ENCODE peak calls at places on chromosomes 5 and 9, in eight cellular contexts. One of them, this sample, is unnamed.
A peak's percentile ranks its signal among the peaks of the same experiment; 100 is the strongest.

GRCh38 chr9:34576943-34577634 is 12.4 kb downstream of the CNTFR start:
- DNase-seq in cardiac muscle cell: peak; percentile 92
- DNase-seq in gastrocnemius medialis: no peak
- DNase-seq in SJSA1: no peak
- DNase-seq in PC-3: no peak
- DNase-seq in H1: no peak
- DNase-seq in AG04450: no peak
- DNase-seq in WERI-Rb-1: peak; percentile 77
- DNase-seq in this sample: no peak

GRCh38 chr5:36721664-36722063 is 115.3 kb downstream of the SLC1A3 start:
- DNase-seq in cardiac muscle cell: no peak
- DNase-seq in gastrocnemius medialis: no peak
- DNase-seq in SJSA1: no peak
- DNase-seq in PC-3: no peak
- DNase-seq in H1: no peak
- DNase-seq in AG04450: no peak
- DNase-seq in WERI-Rb-1: no peak
- DNase-seq in this sample: no peak

GRCh38 chr9:107221321-107221720 is 61.8 kb upstream of the RAD23B start:
- DNase-seq in cardiac muscle cell: no peak
- DNase-seq in gastrocnemius medialis: no peak
- DNase-seq in SJSA1: no peak
- DNase-seq in PC-3: no peak
- DNase-seq in H1: no peak
- DNase-seq in AG04450: no peak
- DNase-seq in WERI-Rb-1: no peak
- DNase-seq in this sample: no peak

GRCh38 chr5:77129386-77129785 is 42.3 kb upstream of the ZBED3 start:
- DNase-seq in cardiac muscle cell: peak; percentile 51
- DNase-seq in gastrocnemius medialis: no peak
- DNase-seq in SJSA1: no peak
- DNase-seq in PC-3: peak; percentile 54
- DNase-seq in H1: no peak
- DNase-seq in AG04450: no peak
- DNase-seq in WERI-Rb-1: peak; percentile 61
- DNase-seq in this sample: peak; percentile 48

GRCh38 chr5:37111426-37112382 is 137.5 kb downstream of the CPLANE1 start:
- DNase-seq in cardiac muscle cell: no peak
- DNase-seq in gastrocnemius medialis: no peak
- DNase-seq in SJSA1: no peak
- DNase-seq in PC-3: no peak
- DNase-seq in H1: no peak
- DNase-seq in AG04450: no peak
- DNase-seq in WERI-Rb-1: no peak
- DNase-seq in this sample: no peak

GRCh38 chr5:152405145-152405544 is at the start of gene NMUR2:
- DNase-seq in cardiac muscle cell: peak; percentile 64
- DNase-seq in gastrocnemius medialis: no peak
- DNase-seq in SJSA1: no peak
- DNase-seq in PC-3: no peak
- DNase-seq in H1: peak; percentile 31
- DNase-seq in AG04450: no peak
- DNase-seq in WERI-Rb-1: peak; percentile 27
- DNase-seq in this sample: peak; percentile 28

GRCh38 chr9:7570107-7570720 is 229.4 kb downstream of the DMAC1 start:
- DNase-seq in cardiac muscle cell: peak; percentile 71
- DNase-seq in gastrocnemius medialis: no peak
- DNase-seq in SJSA1: no peak
- DNase-seq in PC-3: peak; percentile 61
- DNase-seq in H1: no peak
- DNase-seq in AG04450: no peak
- DNase-seq in WERI-Rb-1: peak; percentile 74
- DNase-seq in this sample: peak; percentile 4

GRCh38 chr5:156094001-156094400 is 233.0 kb upstream of the SGCD start:
- DNase-seq in cardiac muscle cell: peak; percentile 23
- DNase-seq in gastrocnemius medialis: no peak
- DNase-seq in SJSA1: no peak
- DNase-seq in PC-3: no peak
- DNase-seq in H1: peak; percentile 10
- DNase-seq in AG04450: no peak
- DNase-seq in WERI-Rb-1: no peak
- DNase-seq in this sample: no peak

GRCh38 chr9:130834371-130835311 is at the start of gene ABL1:
- DNase-seq in cardiac muscle cell: peak; percentile 82
- DNase-seq in gastrocnemius medialis: peak; percentile 48
- DNase-seq in SJSA1: peak; percentile 79
- DNase-seq in PC-3: peak; percentile 61
- DNase-seq in H1: no peak
- DNase-seq in AG04450: no peak
- DNase-seq in WERI-Rb-1: peak; percentile 84
- DNase-seq in this sample: peak; percentile 96

GRCh38 chr9:21836437-21837161 is 34.2 kb downstream of the MTAP start:
- DNase-seq in cardiac muscle cell: no peak
- DNase-seq in gastrocnemius medialis: peak; percentile 25
- DNase-seq in SJSA1: peak; percentile 59
- DNase-seq in PC-3: peak; percentile 97
- DNase-seq in H1: no peak
- DNase-seq in AG04450: peak; percentile 95
- DNase-seq in WERI-Rb-1: no peak
- DNase-seq in this sample: peak; percentile 100

GRCh38 chr5:56851258-56851941 is 36.1 kb downstream of the MAP3K1 start:
- DNase-seq in cardiac muscle cell: no peak
- DNase-seq in gastrocnemius medialis: no peak
- DNase-seq in SJSA1: no peak
- DNase-seq in PC-3: no peak
- DNase-seq in H1: no peak
- DNase-seq in AG04450: no peak
- DNase-seq in WERI-Rb-1: no peak
- DNase-seq in this sample: no peak

GRCh38 chr5:146580237-146580636 is 64.2 kb upstream of the GPR151 start:
- DNase-seq in cardiac muscle cell: no peak
- DNase-seq in gastrocnemius medialis: no peak
- DNase-seq in SJSA1: no peak
- DNase-seq in PC-3: no peak
- DNase-seq in H1: no peak
- DNase-seq in AG04450: no peak
- DNase-seq in WERI-Rb-1: no peak
- DNase-seq in this sample: no peak

GRCh38 chr9:94761506-94761905 is 35.0 kb downstream of the AOPEP start:
- DNase-seq in cardiac muscle cell: no peak
- DNase-seq in gastrocnemius medialis: no peak
- DNase-seq in SJSA1: no peak
- DNase-seq in PC-3: no peak
- DNase-seq in H1: no peak
- DNase-seq in AG04450: no peak
- DNase-seq in WERI-Rb-1: no peak
- DNase-seq in this sample: no peak

GRCh38 chr5:138999674-139000073 is 124.5 kb upstream of the LRRTM2 start:
- DNase-seq in cardiac muscle cell: no peak
- DNase-seq in gastrocnemius medialis: no peak
- DNase-seq in SJSA1: peak; percentile 8
- DNase-seq in PC-3: no peak
- DNase-seq in H1: no peak
- DNase-seq in AG04450: no peak
- DNase-seq in WERI-Rb-1: no peak
- DNase-seq in this sample: no peak

GRCh38 chr5:2124434-2124833 is 241.7 kb upstream of the IRX4 start:
- DNase-seq in cardiac muscle cell: no peak
- DNase-seq in gastrocnemius medialis: no peak
- DNase-seq in SJSA1: no peak
- DNase-seq in PC-3: no peak
- DNase-seq in H1: no peak
- DNase-seq in AG04450: no peak
- DNase-seq in WERI-Rb-1: no peak
- DNase-seq in this sample: no peak

GRCh38 chr9:126734877-126735276 is 70.0 kb upstream of the ZBTB43 start:
- DNase-seq in cardiac muscle cell: no peak
- DNase-seq in gastrocnemius medialis: no peak
- DNase-seq in SJSA1: no peak
- DNase-seq in PC-3: no peak
- DNase-seq in H1: no peak
- DNase-seq in AG04450: no peak
- DNase-seq in WERI-Rb-1: no peak
- DNase-seq in this sample: no peak
- H3K9me3 ChIP-seq in cardiac muscle cell: no peaks in the 10 kb centered on the region
- H3K9me3 ChIP-seq in gastrocnemius medialis: peaks cover 7% of the 10 kb centered on the region
- H3K9me3 ChIP-seq in SJSA1: no peaks in the 10 kb centered on the region
- H3K9me3 ChIP-seq in PC-3: peaks cover 5% of the 10 kb centered on the region
- H3K9me3 ChIP-seq in H1: peaks cover 3% of the 10 kb centered on the region
- H3K9me3 ChIP-seq in AG04450: peaks cover 3% of the 10 kb centered on the region
- H3K9me3 ChIP-seq in WERI-Rb-1: peaks cover 12% of the 10 kb centered on the region
- H3K9me3 ChIP-seq in this sample: peaks cover 14% of the 10 kb centered on the region

GRCh38 chr9:132879443-132880310 is 979 bp downstream of the SPACA9 start:
- DNase-seq in cardiac muscle cell: no peak
- DNase-seq in gastrocnemius medialis: no peak
- DNase-seq in SJSA1: no peak
- DNase-seq in PC-3: no peak
- DNase-seq in H1: no peak
- DNase-seq in AG04450: no peak
- DNase-seq in WERI-Rb-1: no peak
- DNase-seq in this sample: no peak
- H3K4me3 ChIP-seq in cardiac muscle cell: peak overlapping the region; percentile 69
- H3K4me3 ChIP-seq in gastrocnemius medialis: no peak overlapping the region
- H3K4me3 ChIP-seq in SJSA1: no peak overlapping the region
- H3K4me3 ChIP-seq in PC-3: no peak overlapping the region
- H3K4me3 ChIP-seq in H1: no peak overlapping the region
- H3K4me3 ChIP-seq in AG04450: peak overlapping the region; percentile 90
- H3K4me3 ChIP-seq in WERI-Rb-1: no peak overlapping the region
- H3K4me3 ChIP-seq in this sample: no peak overlapping the region

DNA sequence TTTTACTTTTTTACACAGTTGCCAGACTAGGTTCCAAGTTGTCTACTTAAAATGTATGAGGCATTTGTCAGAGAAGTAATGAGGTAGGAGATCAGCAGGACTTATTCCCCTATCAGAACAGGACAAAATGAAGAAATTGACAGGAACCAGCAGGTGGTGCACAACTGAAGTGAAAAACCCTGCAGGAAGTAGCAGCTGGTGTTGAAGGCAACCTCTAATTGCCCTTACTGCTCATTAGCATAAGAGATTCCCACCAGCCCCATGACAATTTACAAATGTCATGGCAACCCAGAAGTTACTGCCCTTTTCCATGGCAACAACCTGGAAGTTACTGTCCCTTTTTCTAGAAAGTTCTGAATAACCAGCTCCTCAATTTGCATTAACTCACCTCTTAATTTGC is 5.4 kb downstream of the PCDHB15 start:
- DNase-seq in cardiac muscle cell: no peak
- DNase-seq in gastrocnemius medialis: no peak
- DNase-seq in SJSA1: no peak
- DNase-seq in PC-3: no peak
- DNase-seq in H1: no peak
- DNase-seq in AG04450: no peak
- DNase-seq in WERI-Rb-1: no peak
- DNase-seq in this sample: no peak
- H3K9me3 ChIP-seq in cardiac muscle cell: peaks cover 6% of the 10 kb centered on the region
- H3K9me3 ChIP-seq in gastrocnemius medialis: peaks cover 52% of the 10 kb centered on the region
- H3K9me3 ChIP-seq in SJSA1: peaks cover 32% of the 10 kb centered on the region
- H3K9me3 ChIP-seq in PC-3: peaks cover 15% of the 10 kb centered on the region
- H3K9me3 ChIP-seq in H1: peaks cover 80% of the 10 kb centered on the region
- H3K9me3 ChIP-seq in AG04450: peaks cover 27% of the 10 kb centered on the region
- H3K9me3 ChIP-seq in WERI-Rb-1: peaks cover 2% of the 10 kb centered on the region
- H3K9me3 ChIP-seq in this sample: peaks cover 14% of the 10 kb centered on the region

GRCh38 chr5:88671808-88672499 is 211.0 kb downstream of the MEF2C start:
- DNase-seq in cardiac muscle cell: no peak
- DNase-seq in gastrocnemius medialis: no peak
- DNase-seq in SJSA1: no peak
- DNase-seq in PC-3: no peak
- DNase-seq in H1: no peak
- DNase-seq in AG04450: no peak
- DNase-seq in WERI-Rb-1: no peak
- DNase-seq in this sample: peak; percentile 48
- H3K4me3 ChIP-seq in cardiac muscle cell: no peak overlapping the region
- H3K4me3 ChIP-seq in gastrocnemius medialis: no peak overlapping the region
- H3K4me3 ChIP-seq in SJSA1: no peak overlapping the region
- H3K4me3 ChIP-seq in PC-3: no peak overlapping the region
- H3K4me3 ChIP-seq in H1: peak overlapping the region; percentile 19
- H3K4me3 ChIP-seq in AG04450: no peak overlapping the region
- H3K4me3 ChIP-seq in WERI-Rb-1: no peak overlapping the region
- H3K4me3 ChIP-seq in this sample: peak overlapping the region; percentile 69

DNA sequence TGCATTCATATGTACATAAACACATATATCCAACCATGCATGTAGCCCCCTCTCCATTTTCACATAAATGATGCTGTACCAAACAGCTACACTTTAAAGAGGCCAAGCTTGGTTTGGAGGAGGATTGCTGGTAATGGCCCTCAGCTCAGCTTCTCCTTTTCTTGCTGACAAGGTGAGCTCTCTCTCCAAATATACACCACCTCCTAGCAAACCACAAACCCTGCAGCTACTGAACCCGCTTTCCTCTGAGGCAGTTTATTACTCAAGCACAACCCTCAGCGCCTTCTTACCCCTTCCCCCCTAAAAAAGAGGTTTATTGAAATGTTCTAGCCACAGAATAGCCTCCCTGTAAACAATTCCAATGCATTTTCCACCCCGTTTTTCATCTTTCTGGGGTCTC is 54.0 kb downstream of the ALG2 start:
- DNase-seq in cardiac muscle cell: no peak
- DNase-seq in gastrocnemius medialis: no peak
- DNase-seq in SJSA1: no peak
- DNase-seq in PC-3: no peak
- DNase-seq in H1: no peak
- DNase-seq in AG04450: no peak
- DNase-seq in WERI-Rb-1: no peak
- DNase-seq in this sample: no peak
- H3K9me3 ChIP-seq in cardiac muscle cell: no peaks in the 10 kb centered on the region
- H3K9me3 ChIP-seq in gastrocnemius medialis: no peaks in the 10 kb centered on the region
- H3K9me3 ChIP-seq in SJSA1: no peaks in the 10 kb centered on the region
- H3K9me3 ChIP-seq in PC-3: no peaks in the 10 kb centered on the region
- H3K9me3 ChIP-seq in H1: no peaks in the 10 kb centered on the region
- H3K9me3 ChIP-seq in AG04450: no peaks in the 10 kb centered on the region
- H3K9me3 ChIP-seq in WERI-Rb-1: no peaks in the 10 kb centered on the region
- H3K9me3 ChIP-seq in this sample: no peaks in the 10 kb centered on the region

This sample was measured in MG63.